ENCODE peak calls at places on chromosomes 5 and 9, in six cellular contexts. One of them, this sample, is unnamed.
A peak's percentile ranks its signal among the peaks of the same experiment; 100 is the strongest.

GRCh38 chr5:77144837-77145139 is 57.7 kb upstream of the ZBED3 start:
- DNase-seq in glomerular endothelial cell: no peak
- DNase-seq in small intestine: no peak
- DNase-seq in H7: no peak
- DNase-seq in naive thymus-derived CD4-positive, alpha-beta T cell: no peak
- DNase-seq in dorsolateral prefrontal cortex: no peak
- DNase-seq in this sample: no peak

GRCh38 chr5:176742246-176743105 is 67.9 kb upstream of the UNC5A start:
- DNase-seq in glomerular endothelial cell: no peak
- DNase-seq in small intestine: no peak
- DNase-seq in H7: peak; percentile 9
- DNase-seq in naive thymus-derived CD4-positive, alpha-beta T cell: no peak
- DNase-seq in dorsolateral prefrontal cortex: no peak
- DNase-seq in this sample: no peak

GRCh38 chr5:16573401-16573800 is 43.4 kb downstream of the RETREG1 start:
- DNase-seq in glomerular endothelial cell: no peak
- DNase-seq in small intestine: peak; percentile 80
- DNase-seq in H7: no peak
- DNase-seq in naive thymus-derived CD4-positive, alpha-beta T cell: no peak
- DNase-seq in dorsolateral prefrontal cortex: no peak
- DNase-seq in this sample: no peak

GRCh38 chr5:131441184-131441583 is 177.3 kb downstream of the CDC42SE2 start:
- DNase-seq in glomerular endothelial cell: no peak
- DNase-seq in small intestine: no peak
- DNase-seq in H7: no peak
- DNase-seq in naive thymus-derived CD4-positive, alpha-beta T cell: no peak
- DNase-seq in dorsolateral prefrontal cortex: no peak
- DNase-seq in this sample: no peak

GRCh38 chr9:107548298-107549142 is 59.0 kb upstream of the KLF4 start:
- DNase-seq in glomerular endothelial cell: peak; percentile 52
- DNase-seq in small intestine: no peak
- DNase-seq in H7: no peak
- DNase-seq in naive thymus-derived CD4-positive, alpha-beta T cell: no peak
- DNase-seq in dorsolateral prefrontal cortex: no peak
- DNase-seq in this sample: no peak

GRCh38 chr9:127232833-127233549 is 31.6 kb upstream of the GARNL3 start:
- DNase-seq in glomerular endothelial cell: no peak
- DNase-seq in small intestine: no peak
- DNase-seq in H7: no peak
- DNase-seq in naive thymus-derived CD4-positive, alpha-beta T cell: no peak
- DNase-seq in dorsolateral prefrontal cortex: no peak
- DNase-seq in this sample: no peak

GRCh38 chr9:591292-591691 is 250.2 kb upstream of the DMRT1 start:
- DNase-seq in glomerular endothelial cell: no peak
- DNase-seq in small intestine: peak; percentile 97
- DNase-seq in H7: no peak
- DNase-seq in naive thymus-derived CD4-positive, alpha-beta T cell: no peak
- DNase-seq in dorsolateral prefrontal cortex: no peak
- DNase-seq in this sample: no peak

GRCh38 chr5:113253037-113253436 is 181.8 kb downstream of the TSSK1B start:
- DNase-seq in glomerular endothelial cell: no peak
- DNase-seq in small intestine: no peak
- DNase-seq in H7: no peak
- DNase-seq in naive thymus-derived CD4-positive, alpha-beta T cell: no peak
- DNase-seq in dorsolateral prefrontal cortex: no peak
- DNase-seq in this sample: no peak

GRCh38 chr5:476102-476813 is 33.3 kb downstream of the EXOC3 start:
- DNase-seq in glomerular endothelial cell: no peak
- DNase-seq in small intestine: no peak
- DNase-seq in H7: no peak
- DNase-seq in naive thymus-derived CD4-positive, alpha-beta T cell: no peak
- DNase-seq in dorsolateral prefrontal cortex: no peak
- DNase-seq in this sample: no peak

GRCh38 chr9:124812401-124813016 is 35.6 kb downstream of the OLFML2A start:
- DNase-seq in glomerular endothelial cell: no peak
- DNase-seq in small intestine: no peak
- DNase-seq in H7: peak; percentile 64
- DNase-seq in naive thymus-derived CD4-positive, alpha-beta T cell: no peak
- DNase-seq in dorsolateral prefrontal cortex: no peak
- DNase-seq in this sample: no peak

GRCh38 chr9:134916161-134916665 is 1.5 kb downstream of the FCN1 start:
- DNase-seq in glomerular endothelial cell: no peak
- DNase-seq in small intestine: no peak
- DNase-seq in H7: no peak
- DNase-seq in naive thymus-derived CD4-positive, alpha-beta T cell: no peak
- DNase-seq in dorsolateral prefrontal cortex: peak; percentile 36
- DNase-seq in this sample: no peak

GRCh38 chr5:10584714-10585113 is 20.8 kb downstream of the ANKRD33B start:
- DNase-seq in glomerular endothelial cell: no peak
- DNase-seq in small intestine: no peak
- DNase-seq in H7: no peak
- DNase-seq in naive thymus-derived CD4-positive, alpha-beta T cell: no peak
- DNase-seq in dorsolateral prefrontal cortex: no peak
- DNase-seq in this sample: no peak

GRCh38 chr5:97047076-97047475 is 95.3 kb downstream of the LIX1 start:
- DNase-seq in glomerular endothelial cell: no peak
- DNase-seq in small intestine: no peak
- DNase-seq in H7: no peak
- DNase-seq in naive thymus-derived CD4-positive, alpha-beta T cell: no peak
- DNase-seq in dorsolateral prefrontal cortex: no peak
- DNase-seq in this sample: no peak

GRCh38 chr5:100824635-100825034 is 78.4 kb downstream of the ST8SIA4 start:
- DNase-seq in glomerular endothelial cell: no peak
- DNase-seq in small intestine: no peak
- DNase-seq in H7: no peak
- DNase-seq in naive thymus-derived CD4-positive, alpha-beta T cell: no peak
- DNase-seq in dorsolateral prefrontal cortex: no peak
- DNase-seq in this sample: no peak

GRCh38 chr5:126479810-126480209 is 56.6 kb downstream of the GRAMD2B start:
- DNase-seq in glomerular endothelial cell: no peak
- DNase-seq in small intestine: no peak
- DNase-seq in H7: no peak
- DNase-seq in naive thymus-derived CD4-positive, alpha-beta T cell: no peak
- DNase-seq in dorsolateral prefrontal cortex: no peak
- DNase-seq in this sample: no peak

GRCh38 chr9:137085918-137086530 is 761 bp upstream of the MAN1B1 start:
- DNase-seq in glomerular endothelial cell: no peak
- DNase-seq in small intestine: peak; percentile 40
- DNase-seq in H7: peak; percentile 85
- DNase-seq in naive thymus-derived CD4-positive, alpha-beta T cell: peak; percentile 16
- DNase-seq in dorsolateral prefrontal cortex: peak; percentile 49
- DNase-seq in this sample: peak; percentile 36

GRCh38 chr9:105021917-105022316 is 94.0 kb upstream of the ABCA1 start:
- DNase-seq in glomerular endothelial cell: no peak
- DNase-seq in small intestine: no peak
- DNase-seq in H7: no peak
- DNase-seq in naive thymus-derived CD4-positive, alpha-beta T cell: no peak
- DNase-seq in dorsolateral prefrontal cortex: no peak
- DNase-seq in this sample: no peak

GRCh38 chr5:171806976-171807823 is 21.6 kb downstream of the SMIM23 start:
- DNase-seq in glomerular endothelial cell: no peak
- DNase-seq in small intestine: no peak
- DNase-seq in H7: peak; percentile 47
- DNase-seq in naive thymus-derived CD4-positive, alpha-beta T cell: no peak
- DNase-seq in dorsolateral prefrontal cortex: no peak
- DNase-seq in this sample: no peak

GRCh38 chr5:132067451-132067850 is 6.1 kb upstream of the CSF2 start:
- DNase-seq in glomerular endothelial cell: no peak
- DNase-seq in small intestine: no peak
- DNase-seq in H7: no peak
- DNase-seq in naive thymus-derived CD4-positive, alpha-beta T cell: no peak
- DNase-seq in dorsolateral prefrontal cortex: no peak
- DNase-seq in this sample: no peak

This sample was measured in WTC11.